ENCODE peak calls at places on chromosome 3, in six cellular contexts. E is body of pancreas, U is uterus, H is suprapubic skin, I is BJ, Q is GM06990. P is an unnamed sample.

GRCh38 chr3:172177046-172177445 is 137.7 kb downstream of the FNDC3B start:
- DNase-seq in H (no peak), I (no peak), E (no peak), Q (no peak), U (no peak), P (no peak)

GRCh38 chr3:123658860-123659221 is 74.0 kb upstream of the HACD2 start:
- DNase-seq in I (no peak), H (no peak), Q (no peak), E (no peak), U (peak), P (no peak)

GRCh38 chr3:161310649-161311423 is 60.5 kb downstream of the SPTSSB start:
- DNase-seq in U (no peak), H (no peak), E (no peak), Q (peak), I (no peak), P (no peak)

GRCh38 chr3:69999191-70000027 is at the start of gene SAMMSON:
- DNase-seq in E (peak), Q (no peak), U (peak), H (no peak), I (peak), P (no peak)

GRCh38 chr3:59424268-59425010 is 374.6 kb upstream of the CFAP20DC start:
- DNase-seq in I (peak), E (no peak), Q (no peak), U (no peak), H (no peak), P (no peak)

GRCh38 chr3:174640932-174641331 is 218.2 kb upstream of the NAALADL2 start:
- DNase-seq in E (no peak), I (no peak), Q (no peak), H (no peak), U (no peak), P (no peak)

GRCh38 chr3:186303985-186304384 is 58.0 kb downstream of the DGKG start:
- DNase-seq in I (no peak), U (no peak), Q (no peak), H (no peak), E (no peak), P (no peak)

GRCh38 chr3:138135833-138136194 is 3.6 kb upstream of the A4GNT start:
- DNase-seq in U (no peak), I (no peak), Q (no peak), E (no peak), H (no peak), P (no peak)

GRCh38 chr3:43922374-43922773 is 231.6 kb downstream of the ABHD5 start:
- DNase-seq in E (no peak), I (no peak), U (no peak), Q (no peak), H (no peak), P (no peak)

GRCh38 chr3:78279066-78279465 is 1239.2 kb downstream of the ROBO2 start:
- DNase-seq in U (no peak), H (no peak), I (no peak), Q (no peak), E (no peak), P (no peak)

GRCh38 chr3:59245300-59245878 is 195.6 kb upstream of the CFAP20DC start:
- DNase-seq in I (no peak), E (no peak), H (no peak), Q (no peak), U (peak), P (no peak)

GRCh38 chr3:140360332-140360731 is 317.5 kb upstream of the TRIM42 start:
- DNase-seq in E (no peak), Q (no peak), U (no peak), I (no peak), H (no peak), P (no peak)

DNA sequence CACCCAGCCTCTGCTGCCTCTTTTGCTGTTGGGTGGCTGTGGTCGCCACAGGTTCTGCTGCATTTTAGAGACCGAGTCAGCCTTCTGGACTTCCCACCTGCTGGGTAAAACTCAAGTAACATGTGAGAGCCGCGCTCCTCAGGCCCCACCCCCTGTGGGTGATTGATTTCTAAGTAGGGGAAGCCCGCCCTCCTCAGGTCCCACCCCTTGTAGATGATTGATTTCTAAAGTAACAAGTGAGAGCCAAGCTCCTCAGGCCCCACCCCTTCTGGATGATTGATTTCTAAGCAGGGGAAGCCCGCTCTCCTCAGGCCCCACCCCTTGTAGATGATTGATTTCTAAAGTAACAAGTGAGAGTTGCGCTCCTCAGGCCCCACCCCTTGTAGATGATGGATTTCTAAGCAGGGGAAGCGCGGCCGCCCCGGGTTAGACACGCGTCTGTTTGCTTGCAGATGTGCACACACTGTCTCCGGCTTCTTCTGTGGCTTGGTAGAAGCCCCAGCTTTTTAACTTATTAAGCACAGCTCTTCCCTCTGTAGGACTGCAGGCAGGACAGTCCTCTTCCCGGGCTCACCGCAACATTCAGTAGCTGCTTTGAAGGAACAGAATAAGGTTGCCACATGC is 83.4 kb downstream of the FAM43A start:
- DNase-seq in I (peak), U (peak), E (peak), Q (peak), H (peak), P (peak)
- TF ChIP-seq CTCF in I (no peak), U (no peak), E (no peak), Q (no peak), H (no peak), P (no peak)

DNA sequence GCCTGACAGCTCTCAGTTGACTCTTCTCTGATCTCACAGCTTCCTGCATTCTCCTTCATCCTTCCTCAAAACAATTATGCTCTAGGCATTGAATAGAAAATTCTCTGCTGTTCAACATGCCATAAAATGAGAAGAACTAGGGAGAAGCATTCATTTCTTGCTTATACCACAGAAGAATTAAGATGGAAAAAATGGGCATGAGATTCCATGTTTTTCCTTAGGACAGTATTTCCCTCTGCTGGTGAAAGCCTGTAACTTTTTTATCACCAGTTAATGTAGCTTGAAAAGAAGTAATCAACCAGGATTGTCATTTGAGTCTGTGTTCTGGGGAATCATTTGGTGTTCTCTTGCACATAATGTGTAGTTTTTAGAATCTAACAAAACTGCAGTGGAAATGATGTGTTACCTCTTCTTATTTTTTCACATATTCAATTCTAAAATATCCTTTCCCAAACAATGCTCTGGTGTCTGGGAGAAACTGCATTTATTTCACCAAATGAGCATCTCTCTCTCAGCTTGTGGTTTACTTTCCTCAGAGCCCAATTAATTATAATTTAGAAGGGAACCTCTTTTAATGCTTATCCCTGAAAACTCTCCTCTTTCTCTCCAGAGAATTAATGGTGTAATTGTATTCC is 92.8 kb upstream of the DCBLD2 start:
- DNase-seq in E (no peak), H (no peak), Q (no peak), I (no peak), U (no peak), P (no peak)
- TF ChIP-seq CTCF in E (peak), H (peak), Q (peak), I (peak), U (peak), P (peak)

DNA sequence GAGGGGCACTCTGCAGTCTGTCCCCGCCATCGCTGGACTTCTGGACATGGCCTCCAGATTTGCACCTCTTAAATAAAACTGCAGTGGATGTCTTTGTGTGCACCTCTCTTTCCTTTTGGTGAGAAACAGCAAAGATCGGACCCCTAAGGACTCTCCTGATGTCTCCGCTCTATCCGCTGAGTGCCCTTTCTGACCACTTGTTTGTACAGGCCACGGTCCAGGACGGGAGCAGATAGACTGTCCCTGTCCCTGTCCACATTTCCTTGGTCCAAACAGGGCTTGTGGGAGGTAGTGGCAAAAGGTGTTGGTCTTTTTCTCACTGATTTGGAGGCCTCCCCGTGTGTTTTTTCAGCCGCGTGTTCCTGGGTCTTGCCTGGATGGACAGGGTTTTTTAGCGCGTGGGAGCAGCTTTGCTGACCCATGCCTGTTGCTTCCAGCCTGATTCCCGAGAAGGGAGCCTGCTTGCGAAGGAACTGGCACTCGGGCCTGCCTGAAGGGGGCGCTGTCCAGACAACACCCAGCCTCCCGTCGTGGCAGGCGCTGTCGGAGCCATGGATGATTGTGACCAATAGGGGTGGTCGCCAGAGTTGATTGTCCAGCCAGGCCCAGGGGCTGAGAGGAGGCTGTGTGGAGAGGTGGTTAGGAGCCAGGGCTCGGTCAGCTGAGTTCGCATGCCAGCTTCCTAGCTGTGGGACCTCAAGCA is 13.2 kb upstream of the STAB1 start:
- DNase-seq in H (no peak), U (no peak), I (no peak), E (peak), Q (no peak), P (no peak)
- TF ChIP-seq CTCF in H (peak), U (no peak), I (peak), E (no peak), Q (peak), P (no peak)

GRCh38 chr3:27244374-27244773 is 124.8 kb downstream of the NEK10 start:
- DNase-seq in H (no peak), I (no peak), E (no peak), Q (no peak), U (no peak), P (no peak)
- TF ChIP-seq CTCF in H (no peak), I (no peak), E (no peak), Q (peak), U (no peak), P (no peak)

GRCh38 chr3:108091498-108092259 is 848 bp upstream of the CD47 start:
- DNase-seq in E (peak), I (no peak), Q (no peak), H (no peak), U (no peak), P (no peak)
- TF ChIP-seq CTCF in E (no peak), I (no peak), Q (no peak), H (no peak), U (no peak), P (no peak)

DNA sequence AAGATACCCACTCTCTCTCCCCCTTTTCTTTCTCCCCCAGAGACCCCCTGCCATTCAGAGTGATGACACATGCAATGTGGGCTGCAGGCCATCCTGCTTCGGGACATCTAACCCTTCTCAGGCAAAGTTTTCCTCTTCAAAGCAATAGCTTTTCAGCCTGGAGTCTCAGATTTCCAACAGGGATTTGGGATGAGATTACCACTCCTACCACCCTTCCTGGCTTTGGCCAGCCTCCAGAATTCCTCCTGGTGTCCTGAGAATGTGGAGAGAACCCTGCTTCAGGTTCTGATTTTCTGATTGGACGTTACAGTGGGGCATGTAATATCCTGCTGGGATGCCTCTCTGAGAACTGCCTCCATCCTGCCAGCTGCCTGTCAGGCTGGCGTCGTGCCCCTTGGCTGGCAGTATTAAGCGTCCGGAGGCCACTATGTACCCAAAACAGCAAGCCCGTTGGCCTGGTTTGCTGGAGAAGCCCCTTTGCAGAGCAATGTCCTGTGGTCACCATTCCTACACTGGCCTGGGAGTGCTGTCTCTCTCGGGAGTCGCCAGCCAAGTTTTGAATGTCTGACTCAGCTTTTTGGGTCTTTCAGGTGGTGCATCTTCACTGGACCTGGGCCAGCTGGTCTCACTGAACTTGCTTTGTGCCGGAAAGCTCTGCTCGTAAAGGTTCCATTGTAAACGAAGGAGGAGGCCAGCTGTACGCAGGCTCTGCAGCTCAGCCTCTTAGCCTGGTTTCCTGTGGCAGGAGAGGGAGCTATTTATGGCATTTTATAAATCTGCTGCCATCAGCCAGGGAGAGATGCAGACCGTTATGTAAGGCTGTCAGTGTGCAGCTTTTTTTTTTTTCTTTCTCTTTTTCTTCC is 19.2 kb upstream of the TRAK1 start:
- DNase-seq in I (peak), E (peak), H (peak), Q (no peak), U (peak), P (no peak)
- TF ChIP-seq CTCF in I (no peak), E (no peak), H (no peak), Q (no peak), U (no peak), P (no peak)

GRCh38 chr3:5568451-5568850 is 380.9 kb downstream of the EDEM1 start:
- DNase-seq in H (no peak), E (no peak), Q (no peak), I (no peak), U (no peak), P (peak)
- TF ChIP-seq CTCF in H (no peak), E (no peak), Q (peak), I (no peak), U (no peak), P (no peak)

GRCh38 chr3:13462822-13463221 is 17.3 kb upstream of the HDAC11 start:
- DNase-seq in E (no peak), Q (no peak), H (no peak), I (no peak), U (no peak), P (no peak)

GRCh38 chr3:13460341-13460736 is 19.8 kb upstream of the HDAC11 start:
- DNase-seq in I (no peak), U (no peak), H (no peak), E (no peak), Q (no peak), P (no peak)

GRCh38 chr3:13461169-13462124 is 18.7 kb upstream of the HDAC11 start:
- DNase-seq in H (no peak), U (no peak), I (no peak), Q (peak), E (peak), P (peak)

GRCh38 chr3:13463618-13464400 is 16.3 kb upstream of the HDAC11 start:
- DNase-seq in I (no peak), E (no peak), Q (no peak), U (no peak), H (no peak), P (no peak)

DNA sequence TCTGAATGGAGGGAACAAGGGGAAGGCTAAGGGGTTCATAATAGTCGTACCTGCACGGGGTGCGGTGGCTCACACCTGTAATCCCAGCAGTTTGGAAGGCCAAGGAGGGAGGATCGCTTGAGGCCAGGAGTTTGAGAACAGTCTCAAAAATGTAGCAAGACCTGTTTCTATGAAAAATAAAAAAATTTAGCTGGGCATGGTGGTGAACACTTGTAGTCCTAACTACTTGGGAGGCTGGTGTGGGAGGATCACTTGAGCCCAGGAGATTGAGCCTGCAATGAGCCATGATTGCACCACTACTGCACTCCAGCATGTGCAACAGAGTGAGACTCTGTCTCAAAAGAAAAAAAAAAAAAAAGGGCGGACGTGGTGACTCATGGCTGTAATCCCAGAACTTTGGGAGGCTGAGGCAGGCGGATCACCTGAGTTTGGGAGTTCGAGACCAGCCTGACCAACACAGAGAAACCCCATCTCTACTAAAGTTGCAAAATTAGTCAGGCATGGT is 17.9 kb upstream of the HDAC11 start:
- DNase-seq in Q (no peak), H (no peak), E (no peak), U (no peak), I (no peak), P (no peak)
- TF ChIP-seq CTCF in Q (no peak), H (no peak), E (no peak), U (no peak), I (no peak), P (no peak)

DNA sequence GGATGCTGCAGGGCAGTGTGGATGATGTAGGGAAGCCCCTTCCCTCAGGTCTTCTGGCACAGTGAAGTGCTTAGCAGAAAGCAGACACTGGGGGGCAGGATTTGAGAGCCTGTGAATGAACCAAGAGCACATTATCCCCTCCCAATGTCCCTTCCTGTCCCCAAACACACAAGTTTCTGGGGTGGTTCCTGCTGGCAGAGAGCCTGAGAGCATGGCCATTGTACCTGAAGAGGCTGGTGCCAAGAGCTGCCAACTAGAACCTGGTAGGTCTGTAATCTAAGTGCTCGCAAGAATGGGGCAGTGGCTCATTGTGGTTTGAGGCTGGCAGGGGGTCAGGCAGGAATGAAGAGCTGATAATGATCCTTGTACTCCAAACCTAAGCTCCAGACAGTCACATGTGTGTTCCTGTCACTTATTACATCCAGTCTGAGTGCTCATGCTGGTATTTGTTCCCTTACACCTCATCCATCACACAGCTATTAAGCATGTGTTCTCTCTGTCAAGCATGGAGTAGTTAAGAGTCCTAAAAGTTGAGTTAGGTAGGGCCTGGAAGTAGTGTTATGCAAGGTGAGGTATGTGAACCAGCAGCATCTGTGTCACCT is 6.7 kb upstream of the CCR1 start:
- DNase-seq in U (no peak), E (peak), I (no peak), Q (no peak), H (no peak), P (peak)
- TF ChIP-seq CTCF in U (no peak), E (no peak), I (no peak), Q (peak), H (no peak), P (peak)